ENCODE peak calls at places on chromosomes 13 and 19, in five cellular contexts. F is RWPE2, B is PC-3, E is HepG2, A is GM12878. D is an unnamed sample. For H3K36me3, the result is how much of the 10 kb centered on the place peaks cover.

GRCh38 chr13:101611491-101612475 is 159.3 kb downstream of the ITGBL1 start:
- ATAC-seq in F (no peak), E (peak), B (no peak), A (no peak), D (no peak)

GRCh38 chr19:48487544-48487943 is 18.4 kb downstream of the CYTH2 start:
- ATAC-seq in F (no peak), E (peak), B (peak), A (no peak), D (no peak)

GRCh38 chr13:30504081-30504480 is 38.3 kb upstream of the HMGB1 start:
- ATAC-seq in A (peak), E (no peak), B (no peak), F (no peak), D (no peak)

GRCh38 chr19:13717194-13717643 is 47.1 kb upstream of the MRI1 start:
- ATAC-seq in A (no peak), F (no peak), B (peak), E (no peak), D (no peak)

GRCh38 chr19:46731007-46731501 is 14.1 kb upstream of the PRKD2 start:
- ATAC-seq in E (no peak), A (no peak), F (peak), B (peak), D (no peak)

GRCh38 chr19:37986048-37986750 is 79.2 kb downstream of the SIPA1L3 start:
- ATAC-seq in A (peak), E (no peak), F (no peak), B (no peak), D (no peak)

GRCh38 chr13:77033717-77034302 is 6.9 kb upstream of the FBXL3 start:
- ATAC-seq in A (peak), F (no peak), B (peak), E (no peak), D (no peak)

GRCh38 chr13:95354156-95354555 is 52.9 kb upstream of the ABCC4 start:
- ATAC-seq in E (no peak), B (no peak), F (no peak), A (no peak), D (no peak)

GRCh38 chr19:7456964-7457541 is 31.8 kb downstream of the PEX11G start:
- ATAC-seq in A (no peak), E (no peak), B (no peak), F (no peak), D (no peak)

GRCh38 chr13:112007191-112007590 is 59.8 kb upstream of the SOX1 start:
- ATAC-seq in B (no peak), A (no peak), E (no peak), F (no peak), D (no peak)

GRCh38 chr19:55494172-55494761 is 6.0 kb downstream of the SSC5D start:
- ATAC-seq in E (no peak), F (no peak), B (no peak), A (peak), D (peak)

GRCh38 chr13:44932850-44933251 is 56.4 kb downstream of the NUFIP1 start:
- ATAC-seq in B (peak), F (peak), E (no peak), A (no peak), D (peak)

GRCh38 chr19:13873776-13874515 is 3.0 kb upstream of the NANOS3 start:
- ATAC-seq in B (no peak), A (no peak), E (no peak), F (no peak), D (no peak)

GRCh38 chr13:23790591-23791170 is 98.5 kb downstream of the MIPEP start:
- ATAC-seq in B (no peak), F (no peak), A (no peak), E (no peak), D (no peak)

GRCh38 chr13:65159803-65160202 is 2070.3 kb downstream of the PCDH9 start:
- ATAC-seq in A (no peak), E (no peak), F (no peak), B (no peak), D (no peak)

GRCh38 chr19:11624064-11624463 is 26.8 kb downstream of the ZNF627 start:
- ATAC-seq in F (no peak), E (peak), A (no peak), B (peak), D (no peak)

GRCh38 chr13:40639226-40639681 is 27.2 kb downstream of the FOXO1 start:
- ATAC-seq in F (no peak), B (no peak), A (no peak), E (peak), D (peak)

GRCh38 chr13:47036291-47037008 is 139.6 kb upstream of the HTR2A start:
- ATAC-seq in B (no peak), E (no peak), A (peak), F (no peak), D (no peak)

GRCh38 chr13:41854758-41855157 is 106.2 kb downstream of the VWA8 start:
- ATAC-seq in F (no peak), E (no peak), A (no peak), B (no peak), D (no peak)

GRCh38 chr19:52554216-52554971 is 15.7 kb upstream of the ZNF701 start:
- ATAC-seq in E (no peak), F (no peak), B (no peak), A (no peak), D (no peak)

GRCh38 chr19:39193785-39194184 is 3.0 kb upstream of the NCCRP1 start:
- ATAC-seq in A (no peak), F (peak), B (peak), E (peak), D (no peak)

GRCh38 chr13:24212254-24212653 is 51.7 kb downstream of the SPATA13 start:
- ATAC-seq in B (no peak), E (no peak), F (no peak), A (no peak), D (no peak)

GRCh38 chr13:82766732-82767321 is 1115.4 kb downstream of the SLITRK1 start:
- ATAC-seq in E (no peak), A (no peak), B (no peak), F (no peak), D (no peak)

GRCh38 chr19:33683881-33684549 is 62.3 kb downstream of the CHST8 start:
- ATAC-seq in E (peak), B (peak), F (peak), A (peak), D (no peak)

GRCh38 chr13:95246292-95247082 is 54.8 kb downstream of the ABCC4 start:
- ATAC-seq in B (peak), F (peak), E (no peak), A (no peak), D (no peak)

GRCh38 chr13:24128112-24128511 is 32.4 kb upstream of the SPATA13 start:
- ATAC-seq in E (no peak), B (no peak), F (no peak), A (no peak), D (no peak)

GRCh38 chr13:50214514-50214913 is 199.3 kb downstream of the KCNRG start:
- ATAC-seq in E (no peak), A (no peak), B (no peak), F (no peak), D (no peak)

GRCh38 chr13:112843392-112844250 is 125.4 kb upstream of the MCF2L start:
- ATAC-seq in B (no peak), E (peak), A (no peak), F (no peak), D (no peak)

GRCh38 chr13:74674701-74675100 is 540.5 kb upstream of the KLF12 start:
- ATAC-seq in A (no peak), F (no peak), B (no peak), E (no peak), D (no peak)

GRCh38 chr13:80923907-80924306 is 583.0 kb upstream of the SPRY2 start:
- ATAC-seq in E (no peak), F (no peak), A (peak), B (no peak), D (no peak)

GRCh38 chr13:21703846-21704245 is 33.0 kb downstream of the FGF9 start:
- ATAC-seq in A (no peak), B (peak), E (no peak), F (no peak), D (no peak)

GRCh38 chr19:14395710-14396338 is 14.6 kb downstream of the ADGRE5 start:
- ATAC-seq in E (no peak), A (peak), F (no peak), B (no peak), D (no peak)

GRCh38 chr13:75788494-75788991 is 152.4 kb downstream of the LMO7 start:
- ATAC-seq in A (no peak), B (peak), E (no peak), F (peak), D (no peak)

GRCh38 chr19:13951799-13952153 is 533 bp upstream of the DCAF15 start:
- ATAC-seq in E (no peak), F (no peak), A (peak), B (peak), D (no peak)

GRCh38 chr19:33438987-33439781 is 65.7 kb downstream of the CEBPG start:
- ATAC-seq in A (no peak), F (no peak), E (no peak), B (no peak), D (no peak)

GRCh38 chr19:10835089-10835753 is 791 bp downstream of the TMED1 start:
- ATAC-seq in A (no peak), B (peak), E (no peak), F (no peak), D (no peak)

GRCh38 chr13:98487522-98487921 is 89.4 kb downstream of the STK24 start:
- ATAC-seq in B (no peak), A (peak), E (no peak), F (no peak), D (no peak)

GRCh38 chr19:17108453-17108784 is 32.8 kb downstream of the MYO9B start:
- ATAC-seq in B (no peak), A (no peak), F (no peak), E (no peak), D (no peak)
- H3K36me3 ChIP-seq in B (under half), A (under half), F (under half), E (under half), D (half or more)

GRCh38 chr19:1129535-1129934 is 25.7 kb downstream of the GPX4 start:
- ATAC-seq in E (no peak), F (no peak), A (no peak), B (no peak), D (no peak)

GRCh38 chr19:1133471-1133929 is 29.7 kb downstream of the GPX4 start:
- ATAC-seq in A (peak), B (peak), E (peak), F (no peak), D (no peak)

GRCh38 chr19:1132625-1133383 is 29.0 kb downstream of the GPX4 start:
- ATAC-seq in A (peak), B (no peak), E (no peak), F (no peak), D (no peak)

GRCh38 chr19:1130801-1131717 is 27.3 kb downstream of the GPX4 start:
- ATAC-seq in A (peak), F (no peak), E (no peak), B (no peak), D (peak)

DNA sequence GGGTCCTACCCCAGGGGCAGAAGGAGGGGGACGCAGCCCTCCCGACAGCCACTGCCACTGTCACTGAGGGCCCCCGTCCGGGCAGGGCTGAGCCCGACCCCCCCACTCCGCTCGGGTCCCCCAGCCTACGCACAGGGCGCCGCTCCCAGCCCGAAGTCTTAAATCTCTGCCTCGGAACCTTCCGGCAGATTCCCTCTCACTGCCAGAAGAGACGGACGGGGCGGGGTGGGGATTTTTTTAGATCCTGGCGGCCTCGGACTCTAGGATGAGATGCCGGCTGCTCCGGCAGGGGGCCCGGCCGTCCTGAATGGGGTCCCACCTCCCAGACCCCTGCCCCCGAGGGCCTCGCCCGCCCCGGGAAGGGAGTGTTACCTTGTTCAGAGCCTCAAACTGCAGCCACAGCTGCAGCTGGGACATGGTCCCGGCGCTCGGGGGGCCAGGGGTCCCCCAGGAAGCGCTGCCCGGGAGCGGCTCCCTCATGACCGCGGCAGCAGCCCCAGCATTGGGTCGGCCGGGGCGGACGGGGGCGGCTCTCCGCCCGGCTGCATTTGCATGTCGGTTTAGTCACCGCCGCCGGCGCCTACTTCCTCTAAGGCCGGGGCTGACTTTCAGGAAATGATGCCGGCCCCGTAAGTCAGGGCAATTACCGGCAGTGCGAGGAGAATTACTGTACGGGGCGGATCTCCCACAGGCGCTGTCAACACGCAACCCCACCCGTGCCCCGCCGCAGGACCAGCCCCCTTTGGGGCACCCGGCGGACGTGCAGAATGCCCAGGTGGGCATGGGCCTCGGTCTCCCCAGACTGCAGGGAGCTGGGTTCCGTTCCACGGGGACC is 28.1 kb downstream of the GPX4 start:
- ATAC-seq in F (peak), E (no peak), A (peak), B (no peak), D (peak)
- TF ChIP-seq CTCF in F (peak), E (no peak), A (no peak), B (no peak), D (no peak)

DNA sequence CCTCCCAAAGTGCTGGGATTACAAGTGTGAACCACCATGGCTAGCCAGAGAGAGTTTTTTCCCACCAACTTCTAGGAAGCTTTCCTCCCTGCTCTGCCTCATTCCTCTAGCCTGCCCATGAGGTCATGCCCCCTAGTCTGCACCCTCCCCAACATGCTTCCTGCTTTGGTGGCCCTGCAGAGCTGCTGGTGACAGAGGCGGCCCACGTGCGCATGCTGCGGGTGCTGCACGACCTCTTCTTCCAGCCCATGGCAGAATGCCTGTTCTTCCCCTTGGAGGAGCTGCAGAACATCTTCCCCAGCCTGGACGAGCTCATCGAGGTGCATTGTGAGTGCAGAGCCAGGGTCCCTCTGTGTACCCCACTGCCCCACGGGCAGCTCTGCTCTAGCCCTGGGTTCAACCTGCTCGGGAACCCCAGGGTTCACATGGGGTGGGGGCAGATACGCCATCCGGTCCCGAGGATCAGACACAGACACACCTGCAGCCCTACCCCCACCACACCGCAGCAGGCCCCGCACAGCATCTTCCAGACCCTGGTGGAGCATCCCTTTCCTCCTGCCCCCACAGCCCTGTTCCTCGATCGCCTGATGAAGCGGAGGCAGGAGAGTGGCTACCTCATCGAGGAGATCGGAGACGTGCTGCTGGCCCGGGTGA is 18.9 kb downstream of the ARHGEF1 start:
- ATAC-seq in F (no peak), A (no peak), B (no peak), E (no peak), D (no peak)
- H3K36me3 ChIP-seq in F (half or more), A (under half), B (under half), E (half or more), D (half or more)

GRCh38 chr19:571127-571974 is 1.0 kb upstream of the BSG start:
- ATAC-seq in F (peak), A (peak), E (peak), B (peak), D (no peak)
- TF ChIP-seq CTCF in F (no peak), A (no peak), E (no peak), B (no peak), D (no peak)

GRCh38 chr13:52141299-52141698 is 12.4 kb upstream of the NEK5 start:
- ATAC-seq in E (peak), A (no peak), F (no peak), B (peak), D (no peak)

GRCh38 chr13:52136763-52137162 is 7.9 kb upstream of the NEK5 start:
- ATAC-seq in A (no peak), E (no peak), F (no peak), B (no peak), D (no peak)

DNA sequence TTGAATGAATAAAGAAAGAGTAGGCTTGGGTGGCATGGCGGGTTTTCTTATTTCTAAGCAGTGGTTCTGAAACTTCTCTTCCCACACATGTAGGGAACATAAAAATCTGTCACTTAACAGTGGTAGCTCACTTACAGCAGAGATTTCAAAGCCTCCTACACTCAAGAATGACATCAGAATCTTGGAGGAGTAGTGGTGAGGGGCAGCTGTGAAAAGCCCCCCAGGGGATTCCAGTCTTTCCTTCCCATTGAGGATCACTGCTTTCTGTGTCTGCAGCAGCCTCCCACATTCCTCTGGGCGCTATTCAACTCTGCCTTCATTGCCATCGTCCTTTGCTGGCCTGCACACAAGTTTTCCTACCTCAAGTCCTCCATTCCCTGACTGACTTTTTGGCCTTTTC is 8.6 kb upstream of the NEK5 start:
- ATAC-seq in F (no peak), E (no peak), A (no peak), B (no peak), D (no peak)
- H3K36me3 ChIP-seq in F (under half), E (half or more), A (under half), B (under half), D (half or more)

GRCh38 chr19:19554074-19555023 is 16.3 kb downstream of the CILP2 start:
- ATAC-seq in F (no peak), A (peak), B (peak), E (peak), D (peak)
- TF ChIP-seq CTCF in F (peak), A (peak), B (peak), E (peak), D (no peak)

GRCh38 chr19:4652075-4652474 is 12.8 kb downstream of the TNFAIP8L1 start:
- ATAC-seq in E (no peak), A (no peak), F (no peak), B (no peak), D (no peak)
- H3K36me3 ChIP-seq in E (under half), A (under half), F (under half), B (under half), D (under half)

GRCh38 chr13:48873081-48873480 is 102.6 kb upstream of the FNDC3A start:
- ATAC-seq in A (no peak), F (no peak), B (no peak), E (no peak), D (no peak)

GRCh38 chr13:48875071-48875470 is 100.6 kb upstream of the FNDC3A start:
- ATAC-seq in B (no peak), A (no peak), E (no peak), F (no peak), D (no peak)

GRCh38 chr13:48874165-48874564 is 101.5 kb upstream of the FNDC3A start:
- ATAC-seq in F (no peak), B (no peak), E (no peak), A (no peak), D (no peak)

GRCh38 chr13:48876289-48876688 is 99.4 kb upstream of the FNDC3A start:
- ATAC-seq in F (no peak), E (no peak), B (no peak), A (no peak), D (no peak)

GRCh38 chr13:48873598-48873997 is 102.1 kb upstream of the FNDC3A start:
- ATAC-seq in A (no peak), E (no peak), F (peak), B (peak), D (no peak)
- TF ChIP-seq CTCF in A (no peak), E (no peak), F (no peak), B (peak), D (no peak)

D was measured in gastroesophageal sphincter.